ENCODE peak calls at places on chromosomes 13 and 19, in six cellular contexts. J is endothelial cell of umbilical vein, L is K562, Y is A549, W is H1, M is HepG2. R is an unnamed sample.

GRCh38 chr19:49875801-49876421 is 1.2 kb downstream of the AKT1S1 start:
- DNase-seq in J (peak; percentile 72), L (peak; percentile 76), Y (no peak), W (peak; percentile 76), M (peak; percentile 51), R (peak; percentile 63)

GRCh38 chr19:38713227-38713649 is 31.0 kb downstream of the CAPN12 start:
- DNase-seq in J (no peak), L (no peak), Y (no peak), W (no peak), M (no peak), R (no peak)

GRCh38 chr13:84985860-84986259 is 813.4 kb downstream of the SLITRK6 start:
- DNase-seq in J (no peak), L (no peak), Y (peak; percentile 3), W (no peak), M (no peak), R (no peak)

GRCh38 chr13:38862443-38862842 is 128.2 kb downstream of the STOML3 start:
- DNase-seq in J (no peak), L (no peak), Y (no peak), W (no peak), M (no peak), R (no peak)

GRCh38 chr19:57105976-57106610 is 13.7 kb upstream of the USP29 start:
- DNase-seq in J (no peak), L (no peak), Y (no peak), W (no peak), M (no peak), R (no peak)

GRCh38 chr19:12778020-12778904 is 2.9 kb upstream of the HOOK2 start:
- DNase-seq in J (peak; percentile 73), L (peak; percentile 55), Y (peak; percentile 78), W (peak; percentile 76), M (no peak), R (peak; percentile 53)

GRCh38 chr13:24270639-24271131 is 38.7 kb upstream of the C1QTNF9 start:
- DNase-seq in J (peak; percentile 53), L (no peak), Y (peak; percentile 3), W (no peak), M (peak; percentile 47), R (no peak)

GRCh38 chr19:7942981-7943443 is 454 bp downstream of the TIMM44 start:
- DNase-seq in J (no peak), L (no peak), Y (no peak), W (no peak), M (peak; percentile 25), R (no peak)

GRCh38 chr19:15330801-15331418 is 1.4 kb downstream of the BRD4 start:
- DNase-seq in J (peak; percentile 61), L (peak; percentile 37), Y (peak; percentile 41), W (no peak), M (no peak), R (no peak)

GRCh38 chr19:3576696-3577443 is 4.1 kb downstream of the HMG20B start:
- DNase-seq in J (peak; percentile 52), L (peak; percentile 67), Y (no peak), W (peak; percentile 93), M (no peak), R (peak; percentile 91)

GRCh38 chr19:3224346-3225325 is at the start of gene CELF5:
- DNase-seq in J (no peak), L (peak; percentile 72), Y (no peak), W (peak; percentile 86), M (no peak), R (peak; percentile 68)

GRCh38 chr19:55836340-55836739 is at the start of gene NLRP4:
- DNase-seq in J (no peak), L (peak; percentile 31), Y (peak; percentile 19), W (no peak), M (no peak), R (no peak)

GRCh38 chr13:34591801-34592454 is 350.1 kb upstream of the NBEA start:
- DNase-seq in J (no peak), L (no peak), Y (no peak), W (no peak), M (no peak), R (no peak)

GRCh38 chr13:84648069-84648640 is 765.9 kb upstream of the SLITRK1 start:
- DNase-seq in J (no peak), L (no peak), Y (no peak), W (no peak), M (no peak), R (no peak)

GRCh38 chr19:1587872-1588271 is 4.8 kb downstream of the MBD3 start:
- DNase-seq in J (no peak), L (no peak), Y (no peak), W (no peak), M (peak; percentile 44), R (no peak)

GRCh38 chr13:73722120-73722519 is 412.1 kb downstream of the KLF12 start:
- DNase-seq in J (peak; percentile 33), L (no peak), Y (peak; percentile 21), W (no peak), M (peak; percentile 5), R (no peak)

GRCh38 chr19:16205205-16206045 is 7.7 kb downstream of the AP1M1 start:
- DNase-seq in J (no peak), L (no peak), Y (no peak), W (no peak), M (peak; percentile 24), R (peak; percentile 5)

GRCh38 chr19:27776524-27776923 is 1436.4 kb downstream of the UQCRFS1 start:
- DNase-seq in J (no peak), L (peak; percentile 25), Y (no peak), W (no peak), M (no peak), R (no peak)

GRCh38 chr13:45341799-45342584 is 1.0 kb upstream of the TPT1 start:
- DNase-seq in J (no peak), L (peak; percentile 47), Y (no peak), W (no peak), M (no peak), R (no peak)

GRCh38 chr13:106507560-106508274 is 27.7 kb downstream of the EFNB2 start:
- DNase-seq in J (no peak), L (peak; percentile 44), Y (peak; percentile 25), W (no peak), M (peak; percentile 1), R (no peak)
- TF ChIP-seq JUN in J (no peak), L (no peak), Y (no peak), W (no peak), M (no peak), R (no peak)

GRCh38 chr19:17489392-17490030 is 19.2 kb downstream of the SLC27A1 start:
- DNase-seq in J (peak; percentile 40), L (no peak), Y (no peak), W (no peak), M (no peak), R (no peak)

GRCh38 chr19:17490411-17490810 is 20.1 kb downstream of the SLC27A1 start:
- DNase-seq in J (no peak), L (no peak), Y (no peak), W (no peak), M (no peak), R (no peak)

GRCh38 chr19:17487240-17488121 is 17.2 kb downstream of the SLC27A1 start:
- DNase-seq in J (no peak), L (no peak), Y (no peak), W (no peak), M (no peak), R (no peak)

GRCh38 chr19:17486545-17486944 is 16.2 kb downstream of the SLC27A1 start:
- DNase-seq in J (no peak), L (no peak), Y (no peak), W (no peak), M (no peak), R (no peak)

DNA sequence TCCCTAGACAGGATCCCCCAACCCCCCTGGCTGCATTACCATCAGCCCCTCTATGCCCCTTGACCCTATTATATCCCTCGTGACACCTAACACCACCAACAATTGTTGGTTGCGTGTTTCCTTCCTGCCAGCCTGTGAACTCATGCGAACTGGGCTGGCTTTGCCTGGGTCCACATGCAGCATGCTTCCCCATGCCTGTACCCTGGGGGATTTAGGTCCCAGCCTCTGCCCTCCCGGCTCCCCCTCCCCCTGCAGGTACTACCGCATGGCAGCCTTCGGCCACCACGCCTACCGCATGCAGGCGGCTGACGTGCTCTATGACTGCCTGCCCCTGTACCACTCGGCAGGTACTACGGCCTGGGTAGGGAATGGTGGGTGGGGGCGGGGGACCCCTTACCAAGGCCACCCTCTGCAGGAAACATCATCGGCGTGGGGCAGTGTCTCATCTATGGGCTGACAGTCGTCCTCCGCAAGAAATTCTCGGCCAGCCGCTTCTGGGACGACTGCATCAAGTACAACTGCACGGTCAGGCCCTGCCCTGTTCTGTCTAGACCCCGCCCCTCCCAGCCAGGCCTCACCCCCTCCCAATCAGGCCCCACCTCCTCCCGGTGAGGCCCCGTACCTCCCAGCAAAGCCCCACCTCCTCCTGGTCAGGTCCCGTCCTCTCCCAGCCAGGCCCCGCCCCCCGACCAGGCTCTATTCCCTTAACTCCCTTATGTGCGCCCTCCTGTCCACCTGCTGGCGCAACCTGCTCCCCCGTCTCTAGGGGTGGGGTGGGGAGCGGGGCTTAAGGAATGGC is 18.5 kb downstream of the SLC27A1 start:
- DNase-seq in J (peak; percentile 82), L (peak; percentile 95), Y (peak; percentile 66), W (peak; percentile 97), M (peak; percentile 88), R (peak; percentile 99)
- TF ChIP-seq CTCF in J (peak; percentile 7), L (peak; percentile 41), Y (no peak), W (peak; percentile 86), M (peak; percentile 82), R (peak; percentile 30)

DNA sequence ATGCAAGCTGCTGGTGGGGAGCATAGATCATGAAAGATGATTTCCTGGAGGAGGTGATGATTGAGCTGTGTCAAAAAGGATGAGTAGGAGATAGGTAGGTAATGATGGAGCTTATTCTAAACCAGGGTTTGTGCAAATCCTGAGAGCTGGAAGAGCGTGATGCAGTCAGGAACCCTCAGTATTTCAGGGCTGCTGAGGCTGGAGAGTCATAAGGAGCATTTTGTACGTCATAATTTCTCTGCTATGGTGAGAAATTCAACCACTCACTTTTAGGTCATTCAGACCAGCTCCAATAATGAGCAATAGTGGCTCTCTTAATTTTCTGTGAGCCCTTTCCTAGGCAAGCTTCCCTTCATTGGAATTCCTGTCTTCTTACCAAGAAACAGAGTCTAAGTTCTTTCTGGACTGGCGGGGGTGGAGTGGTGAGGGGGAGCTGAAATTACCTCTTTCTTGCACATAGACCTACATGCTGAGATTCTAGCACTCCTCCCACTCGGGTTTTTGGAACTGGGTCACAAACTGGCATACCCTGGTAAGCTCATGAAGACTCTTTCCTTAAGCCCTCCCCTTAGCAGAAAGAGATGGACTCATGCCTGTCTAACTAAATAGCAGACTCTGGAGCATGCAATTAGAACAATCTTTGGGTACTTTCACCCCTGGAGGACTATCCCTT is 62.2 kb upstream of the MYCBP2 start:
- DNase-seq in J (no peak), L (no peak), Y (no peak), W (no peak), M (no peak), R (no peak)
- TF ChIP-seq JUN in J (no peak), L (no peak), Y (no peak), W (no peak), M (no peak), R (no peak)

DNA sequence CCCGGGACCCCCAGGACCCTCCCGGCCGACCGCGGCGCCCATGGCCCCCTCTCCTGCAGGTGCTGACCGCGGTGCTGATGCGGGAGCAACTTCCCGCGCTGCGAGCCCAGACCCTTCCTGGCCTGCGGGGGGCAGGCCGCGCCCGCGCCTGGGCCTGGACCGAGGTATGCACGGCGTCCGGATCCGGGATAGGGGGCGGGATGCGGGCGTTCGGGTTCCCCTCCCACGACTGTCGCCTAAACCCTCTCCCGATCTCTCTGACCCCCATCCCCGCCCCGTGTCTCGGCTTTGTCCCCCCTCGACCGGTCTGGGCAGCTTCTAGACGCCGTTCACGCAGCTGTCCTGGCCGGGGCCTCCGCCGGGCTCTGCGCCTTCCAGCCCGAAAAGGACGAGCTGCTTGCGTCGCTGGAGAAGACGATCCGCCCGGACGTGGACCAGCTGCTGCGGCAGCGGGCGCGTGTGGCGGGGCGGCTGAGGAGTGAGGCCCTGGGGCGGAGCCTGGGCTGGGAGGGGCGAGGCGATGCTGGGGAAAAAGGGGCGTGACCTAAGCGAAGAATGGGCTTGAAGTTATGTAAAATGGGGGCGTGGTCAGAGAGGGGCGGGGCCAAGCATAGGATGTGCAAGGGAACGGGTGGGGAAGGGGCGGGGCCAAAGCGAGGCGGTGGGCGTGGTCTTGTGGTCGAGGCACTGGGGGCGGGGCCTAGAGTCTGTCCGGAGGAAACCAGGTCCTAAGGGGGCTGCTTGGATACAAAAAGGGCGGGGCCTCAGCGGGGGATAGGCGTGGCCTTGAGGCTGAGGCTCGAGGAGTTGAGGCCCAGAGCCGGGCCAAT is 15.9 kb upstream of the COLGALT1 start:
- DNase-seq in J (peak; percentile 93), L (peak; percentile 100), Y (peak; percentile 94), W (peak; percentile 100), M (peak; percentile 85), R (peak; percentile 100)
- TF ChIP-seq CTCF in J (no peak), L (peak; percentile 35), Y (no peak), W (peak; percentile 9), M (peak; percentile 74), R (no peak)

R was measured in WTC11.